ENCODE peak calls at places on chromosomes 6 and 20, in ten cellular contexts. J, Q, A, I, K, P, G, Z, Y and X are unnamed samples.

GRCh38 chr20:3505148-3505547 is 34.3 kb downstream of the ATRN start:
- DNase-seq in I (no peak), Z (no peak), P (no peak), G (no peak), K (no peak), Q (no peak), J (no peak), A (no peak), Y (no peak), X (no peak)

GRCh38 chr6:139926711-139927110 is 552.3 kb upstream of the CITED2 start:
- DNase-seq in J (no peak), Z (no peak), A (no peak), P (no peak), K (no peak), Y (no peak), G (no peak), Q (peak), I (no peak), X (no peak)

GRCh38 chr6:166325383-166326042 is 16.8 kb downstream of the SFT2D1 start:
- DNase-seq in P (no peak), G (no peak), I (no peak), Q (no peak), Y (no peak), Z (no peak), A (no peak), J (no peak), K (no peak), X (peak)

GRCh38 chr20:64069614-64070243 is 6.7 kb downstream of the TCEA2 start:
- DNase-seq in Q (no peak), K (no peak), I (no peak), Y (peak), G (no peak), A (no peak), Z (no peak), J (no peak), P (no peak), X (no peak)

GRCh38 chr6:43495409-43495941 is 14.7 kb downstream of the LRRC73 start:
- DNase-seq in G (no peak), K (no peak), Y (peak), Q (no peak), J (no peak), A (no peak), P (no peak), Z (no peak), I (no peak), X (no peak)

GRCh38 chr6:128463942-128464341 is 56.5 kb downstream of the PTPRK start:
- DNase-seq in Z (no peak), A (no peak), Y (no peak), G (no peak), K (no peak), J (no peak), Q (no peak), P (no peak), I (no peak), X (no peak)

GRCh38 chr20:6703047-6703446 is 64.4 kb upstream of the BMP2 start:
- DNase-seq in Y (no peak), A (no peak), Q (no peak), P (no peak), I (no peak), J (no peak), K (no peak), Z (no peak), G (no peak), X (no peak)

GRCh38 chr20:52494244-52494643 is 302.7 kb upstream of the ZFP64 start:
- DNase-seq in A (peak), Q (peak), P (peak), Y (peak), I (peak), Z (no peak), K (no peak), J (no peak), G (no peak), X (no peak)

GRCh38 chr20:57246008-57246407 is 20.4 kb downstream of the BMP7 start:
- DNase-seq in P (no peak), I (no peak), Y (no peak), K (no peak), J (no peak), Q (no peak), Z (no peak), A (no peak), G (no peak), X (no peak)

GRCh38 chr6:137351890-137352289 is 132.7 kb upstream of the IFNGR1 start:
- DNase-seq in Q (peak), A (no peak), I (no peak), G (no peak), K (no peak), P (no peak), Y (no peak), Z (no peak), J (no peak), X (no peak)

GRCh38 chr6:38572186-38572813 is 67.4 kb downstream of the BTBD9 start:
- DNase-seq in J (no peak), Q (no peak), P (no peak), I (no peak), Z (peak), G (no peak), K (no peak), Y (no peak), A (no peak), X (no peak)

GRCh38 chr6:99349620-99350141 is at the start of gene FAXC:
- DNase-seq in Q (no peak), Z (no peak), A (no peak), Y (peak), K (no peak), J (peak), G (peak), I (no peak), P (no peak), X (no peak)

GRCh38 chr6:25703005-25703404 is 51.0 kb downstream of the SCGN start:
- DNase-seq in K (no peak), I (no peak), Q (no peak), Y (no peak), P (no peak), G (no peak), A (no peak), J (no peak), Z (no peak), X (no peak)

GRCh38 chr6:153210083-153210482 is 79.0 kb upstream of the RGS17 start:
- DNase-seq in J (no peak), A (no peak), I (no peak), Q (no peak), Y (no peak), K (no peak), Z (no peak), G (no peak), P (no peak), X (no peak)

GRCh38 chr6:139251377-139252017 is 40.3 kb downstream of the TXLNB start:
- DNase-seq in Z (no peak), J (no peak), I (no peak), P (no peak), K (no peak), A (no peak), G (no peak), Y (no peak), Q (no peak), X (no peak)

GRCh38 chr20:42219005-42219404 is 600.8 kb upstream of the CHD6 start:
- DNase-seq in P (no peak), Q (no peak), A (no peak), I (no peak), K (no peak), Z (no peak), Y (no peak), G (no peak), J (no peak), X (no peak)

GRCh38 chr6:122144229-122144628 is 255.2 kb upstream of the HSF2 start:
- DNase-seq in I (no peak), Q (no peak), A (no peak), K (no peak), Z (no peak), Y (no peak), P (no peak), J (no peak), G (no peak), X (no peak)

GRCh38 chr6:118869350-118869749 is 24.6 kb upstream of the ASF1A start:
- DNase-seq in K (no peak), J (no peak), P (no peak), Y (no peak), Z (no peak), A (no peak), I (no peak), Q (no peak), G (no peak), X (no peak)

GRCh38 chr6:166423051-166423745 is 40.5 kb upstream of the MPC1 start:
- DNase-seq in I (no peak), G (no peak), Z (no peak), P (no peak), Y (no peak), K (no peak), Q (no peak), A (no peak), J (no peak), X (no peak)